ENCODE peak calls at places on chromosomes 1 and 21, in nine cellular contexts. One of them, this sample, is unnamed.

GRCh38 chr21:44956356-44957046 is 16.7 kb downstream of the SLX9 start:
- DNase-seq in fibroblast of lung: no peak
- DNase-seq in AG04450: no peak
- DNase-seq in psoas muscle: peak; percentile 14
- DNase-seq in body of pancreas: no peak
- DNase-seq in upper lobe of left lung: no peak
- DNase-seq in foreskin fibroblast: no peak
- DNase-seq in tibial nerve: no peak
- DNase-seq in neural progenitor cell: no peak
- DNase-seq in this sample: no peak

GRCh38 chr1:70963374-70963773 is 84.2 kb downstream of the PTGER3 start:
- DNase-seq in fibroblast of lung: no peak
- DNase-seq in AG04450: no peak
- DNase-seq in psoas muscle: no peak
- DNase-seq in body of pancreas: no peak
- DNase-seq in upper lobe of left lung: no peak
- DNase-seq in foreskin fibroblast: no peak
- DNase-seq in tibial nerve: no peak
- DNase-seq in neural progenitor cell: no peak
- DNase-seq in this sample: no peak

GRCh38 chr1:160282807-160283206 is 2.1 kb downstream of the PEX19 start:
- DNase-seq in fibroblast of lung: no peak
- DNase-seq in AG04450: no peak
- DNase-seq in psoas muscle: no peak
- DNase-seq in body of pancreas: no peak
- DNase-seq in upper lobe of left lung: no peak
- DNase-seq in foreskin fibroblast: no peak
- DNase-seq in tibial nerve: no peak
- DNase-seq in neural progenitor cell: peak; percentile 24
- DNase-seq in this sample: no peak

GRCh38 chr1:210104103-210104502 is 128.5 kb upstream of the SERTAD4 start:
- DNase-seq in fibroblast of lung: no peak
- DNase-seq in AG04450: no peak
- DNase-seq in psoas muscle: no peak
- DNase-seq in body of pancreas: peak; percentile 8
- DNase-seq in upper lobe of left lung: no peak
- DNase-seq in foreskin fibroblast: no peak
- DNase-seq in tibial nerve: no peak
- DNase-seq in neural progenitor cell: no peak
- DNase-seq in this sample: no peak

GRCh38 chr1:42176902-42177519 is 12.5 kb upstream of the GUCA2A start:
- DNase-seq in fibroblast of lung: peak; percentile 63
- DNase-seq in AG04450: no peak
- DNase-seq in psoas muscle: no peak
- DNase-seq in body of pancreas: peak; percentile 41
- DNase-seq in upper lobe of left lung: no peak
- DNase-seq in foreskin fibroblast: peak; percentile 26
- DNase-seq in tibial nerve: no peak
- DNase-seq in neural progenitor cell: peak; percentile 72
- DNase-seq in this sample: no peak

GRCh38 chr1:201988593-201988992 is 6.1 kb downstream of the RNPEP start:
- DNase-seq in fibroblast of lung: no peak
- DNase-seq in AG04450: no peak
- DNase-seq in psoas muscle: no peak
- DNase-seq in body of pancreas: no peak
- DNase-seq in upper lobe of left lung: no peak
- DNase-seq in foreskin fibroblast: no peak
- DNase-seq in tibial nerve: no peak
- DNase-seq in neural progenitor cell: no peak
- DNase-seq in this sample: no peak

GRCh38 chr1:39625009-39625408 is 14.4 kb downstream of the HEYL start:
- DNase-seq in fibroblast of lung: no peak
- DNase-seq in AG04450: no peak
- DNase-seq in psoas muscle: no peak
- DNase-seq in body of pancreas: no peak
- DNase-seq in upper lobe of left lung: no peak
- DNase-seq in foreskin fibroblast: no peak
- DNase-seq in tibial nerve: no peak
- DNase-seq in neural progenitor cell: no peak
- DNase-seq in this sample: no peak

GRCh38 chr21:14900058-14900457 is 164.7 kb downstream of the NRIP1 start:
- DNase-seq in fibroblast of lung: no peak
- DNase-seq in AG04450: no peak
- DNase-seq in psoas muscle: no peak
- DNase-seq in body of pancreas: no peak
- DNase-seq in upper lobe of left lung: no peak
- DNase-seq in foreskin fibroblast: no peak
- DNase-seq in tibial nerve: no peak
- DNase-seq in neural progenitor cell: no peak
- DNase-seq in this sample: no peak

GRCh38 chr1:23559985-23560755 is 869 bp upstream of the ID3 start:
- DNase-seq in fibroblast of lung: no peak
- DNase-seq in AG04450: no peak
- DNase-seq in psoas muscle: no peak
- DNase-seq in body of pancreas: no peak
- DNase-seq in upper lobe of left lung: no peak
- DNase-seq in foreskin fibroblast: peak; percentile 56
- DNase-seq in tibial nerve: no peak
- DNase-seq in neural progenitor cell: peak; percentile 58
- DNase-seq in this sample: no peak

GRCh38 chr1:58922302-58923089 is 138.6 kb upstream of the JUN start:
- DNase-seq in fibroblast of lung: peak; percentile 82
- DNase-seq in AG04450: no peak
- DNase-seq in psoas muscle: peak; percentile 37
- DNase-seq in body of pancreas: peak; percentile 76
- DNase-seq in upper lobe of left lung: peak; percentile 90
- DNase-seq in foreskin fibroblast: no peak
- DNase-seq in tibial nerve: peak; percentile 38
- DNase-seq in neural progenitor cell: no peak
- DNase-seq in this sample: no peak

GRCh38 chr1:158509471-158510161 is 37.6 kb downstream of the OR10R2 start:
- DNase-seq in fibroblast of lung: no peak
- DNase-seq in AG04450: no peak
- DNase-seq in psoas muscle: no peak
- DNase-seq in body of pancreas: no peak
- DNase-seq in upper lobe of left lung: no peak
- DNase-seq in foreskin fibroblast: no peak
- DNase-seq in tibial nerve: no peak
- DNase-seq in neural progenitor cell: peak; percentile 25
- DNase-seq in this sample: no peak

GRCh38 chr1:115412733-115413132 is 74.7 kb upstream of the NGF start:
- DNase-seq in fibroblast of lung: no peak
- DNase-seq in AG04450: no peak
- DNase-seq in psoas muscle: no peak
- DNase-seq in body of pancreas: no peak
- DNase-seq in upper lobe of left lung: no peak
- DNase-seq in foreskin fibroblast: no peak
- DNase-seq in tibial nerve: no peak
- DNase-seq in neural progenitor cell: no peak
- DNase-seq in this sample: no peak

GRCh38 chr1:209688746-209689234 is 13.6 kb downstream of the G0S2 start:
- DNase-seq in fibroblast of lung: peak; percentile 84
- DNase-seq in AG04450: peak; percentile 16
- DNase-seq in psoas muscle: no peak
- DNase-seq in body of pancreas: no peak
- DNase-seq in upper lobe of left lung: no peak
- DNase-seq in foreskin fibroblast: no peak
- DNase-seq in tibial nerve: no peak
- DNase-seq in neural progenitor cell: no peak
- DNase-seq in this sample: peak; percentile 7

GRCh38 chr1:166950156-166950555 is 25.2 kb downstream of the ILDR2 start:
- DNase-seq in fibroblast of lung: no peak
- DNase-seq in AG04450: no peak
- DNase-seq in psoas muscle: no peak
- DNase-seq in body of pancreas: no peak
- DNase-seq in upper lobe of left lung: no peak
- DNase-seq in foreskin fibroblast: no peak
- DNase-seq in tibial nerve: no peak
- DNase-seq in neural progenitor cell: peak; percentile 94
- DNase-seq in this sample: no peak

GRCh38 chr1:10401281-10401680 is 2.4 kb downstream of the PGD start:
- DNase-seq in fibroblast of lung: peak; percentile 32
- DNase-seq in AG04450: peak; percentile 32
- DNase-seq in psoas muscle: no peak
- DNase-seq in body of pancreas: no peak
- DNase-seq in upper lobe of left lung: no peak
- DNase-seq in foreskin fibroblast: peak; percentile 48
- DNase-seq in tibial nerve: no peak
- DNase-seq in neural progenitor cell: no peak
- DNase-seq in this sample: no peak

GRCh38 chr1:206050655-206051235 is 2.2 kb upstream of the RHEX start:
- DNase-seq in fibroblast of lung: no peak
- DNase-seq in AG04450: no peak
- DNase-seq in psoas muscle: no peak
- DNase-seq in body of pancreas: no peak
- DNase-seq in upper lobe of left lung: peak; percentile 60
- DNase-seq in foreskin fibroblast: no peak
- DNase-seq in tibial nerve: no peak
- DNase-seq in neural progenitor cell: no peak
- DNase-seq in this sample: no peak

GRCh38 chr1:9792156-9793042 is 31.4 kb downstream of the CLSTN1 start:
- DNase-seq in fibroblast of lung: peak; percentile 24
- DNase-seq in AG04450: no peak
- DNase-seq in psoas muscle: no peak
- DNase-seq in body of pancreas: peak; percentile 62
- DNase-seq in upper lobe of left lung: no peak
- DNase-seq in foreskin fibroblast: peak; percentile 18
- DNase-seq in tibial nerve: no peak
- DNase-seq in neural progenitor cell: no peak
- DNase-seq in this sample: no peak

GRCh38 chr21:42257091-42257760 is 38.3 kb downstream of the ABCG1 start:
- DNase-seq in fibroblast of lung: no peak
- DNase-seq in AG04450: no peak
- DNase-seq in psoas muscle: no peak
- DNase-seq in body of pancreas: no peak
- DNase-seq in upper lobe of left lung: no peak
- DNase-seq in foreskin fibroblast: no peak
- DNase-seq in tibial nerve: no peak
- DNase-seq in neural progenitor cell: no peak
- DNase-seq in this sample: no peak

GRCh38 chr21:30747159-30747558 is at the start of gene KRTAP21-2:
- DNase-seq in fibroblast of lung: no peak
- DNase-seq in AG04450: no peak
- DNase-seq in psoas muscle: no peak
- DNase-seq in body of pancreas: no peak
- DNase-seq in upper lobe of left lung: no peak
- DNase-seq in foreskin fibroblast: no peak
- DNase-seq in tibial nerve: no peak
- DNase-seq in neural progenitor cell: no peak
- DNase-seq in this sample: no peak

GRCh38 chr1:160605792-160606520 is 26.7 kb upstream of the CD84 start:
- DNase-seq in fibroblast of lung: no peak
- DNase-seq in AG04450: no peak
- DNase-seq in psoas muscle: no peak
- DNase-seq in body of pancreas: no peak
- DNase-seq in upper lobe of left lung: no peak
- DNase-seq in foreskin fibroblast: no peak
- DNase-seq in tibial nerve: no peak
- DNase-seq in neural progenitor cell: no peak
- DNase-seq in this sample: no peak

GRCh38 chr1:161200421-161200991 is 1.7 kb upstream of the ADAMTS4 start:
- DNase-seq in fibroblast of lung: no peak
- DNase-seq in AG04450: no peak
- DNase-seq in psoas muscle: no peak
- DNase-seq in body of pancreas: no peak
- DNase-seq in upper lobe of left lung: no peak
- DNase-seq in foreskin fibroblast: no peak
- DNase-seq in tibial nerve: no peak
- DNase-seq in neural progenitor cell: peak; percentile 42
- DNase-seq in this sample: no peak

GRCh38 chr21:42395302-42395701 is 550 bp downstream of the TMPRSS3 start:
- DNase-seq in fibroblast of lung: no peak
- DNase-seq in AG04450: no peak
- DNase-seq in psoas muscle: no peak
- DNase-seq in body of pancreas: no peak
- DNase-seq in upper lobe of left lung: no peak
- DNase-seq in foreskin fibroblast: no peak
- DNase-seq in tibial nerve: no peak
- DNase-seq in neural progenitor cell: no peak
- DNase-seq in this sample: no peak

GRCh38 chr1:230215049-230215448 is 148.0 kb downstream of the GALNT2 start:
- DNase-seq in fibroblast of lung: peak; percentile 76
- DNase-seq in AG04450: no peak
- DNase-seq in psoas muscle: peak; percentile 59
- DNase-seq in body of pancreas: peak; percentile 72
- DNase-seq in upper lobe of left lung: peak; percentile 73
- DNase-seq in foreskin fibroblast: peak; percentile 10
- DNase-seq in tibial nerve: peak; percentile 49
- DNase-seq in neural progenitor cell: peak; percentile 52
- DNase-seq in this sample: no peak

GRCh38 chr1:117128323-117129079 is 7.0 kb upstream of the TRIM45 start:
- DNase-seq in fibroblast of lung: peak; percentile 76
- DNase-seq in AG04450: no peak
- DNase-seq in psoas muscle: no peak
- DNase-seq in body of pancreas: no peak
- DNase-seq in upper lobe of left lung: no peak
- DNase-seq in foreskin fibroblast: no peak
- DNase-seq in tibial nerve: no peak
- DNase-seq in neural progenitor cell: peak; percentile 17
- DNase-seq in this sample: no peak
- TF ChIP-seq CTCF in fibroblast of lung: peak; percentile 51
- TF ChIP-seq CTCF in AG04450: peak; percentile 57
- TF ChIP-seq CTCF in psoas muscle: peak; percentile 58
- TF ChIP-seq CTCF in body of pancreas: peak; percentile 62
- TF ChIP-seq CTCF in upper lobe of left lung: peak; percentile 21
- TF ChIP-seq CTCF in foreskin fibroblast: peak; percentile 37
- TF ChIP-seq CTCF in tibial nerve: peak; percentile 48
- TF ChIP-seq CTCF in neural progenitor cell: peak; percentile 66
- TF ChIP-seq CTCF in this sample: peak; percentile 65

GRCh38 chr1:198663996-198664789 is 25.4 kb downstream of the PTPRC start:
- DNase-seq in fibroblast of lung: no peak
- DNase-seq in AG04450: no peak
- DNase-seq in psoas muscle: no peak
- DNase-seq in body of pancreas: no peak
- DNase-seq in upper lobe of left lung: no peak
- DNase-seq in foreskin fibroblast: no peak
- DNase-seq in tibial nerve: no peak
- DNase-seq in neural progenitor cell: no peak
- DNase-seq in this sample: no peak
- H3K4me3 ChIP-seq in fibroblast of lung: no peak overlapping the region
- H3K4me3 ChIP-seq in AG04450: no peak overlapping the region
- H3K4me3 ChIP-seq in psoas muscle: no peak overlapping the region
- H3K4me3 ChIP-seq in body of pancreas: no peak overlapping the region
- H3K4me3 ChIP-seq in upper lobe of left lung: no peak overlapping the region
- H3K4me3 ChIP-seq in foreskin fibroblast: no peak overlapping the region
- H3K4me3 ChIP-seq in tibial nerve: no peak overlapping the region
- H3K4me3 ChIP-seq in neural progenitor cell: no peak overlapping the region
- H3K4me3 ChIP-seq in this sample: no peak overlapping the region

GRCh38 chr1:34371829-34372532 is 195.3 kb downstream of the C1orf94 start:
- DNase-seq in fibroblast of lung: no peak
- DNase-seq in AG04450: no peak
- DNase-seq in psoas muscle: no peak
- DNase-seq in body of pancreas: no peak
- DNase-seq in upper lobe of left lung: no peak
- DNase-seq in foreskin fibroblast: no peak
- DNase-seq in tibial nerve: no peak
- DNase-seq in neural progenitor cell: no peak
- DNase-seq in this sample: no peak
- TF ChIP-seq CTCF in fibroblast of lung: no peak
- TF ChIP-seq CTCF in AG04450: no peak
- TF ChIP-seq CTCF in psoas muscle: no peak
- TF ChIP-seq CTCF in body of pancreas: no peak
- TF ChIP-seq CTCF in upper lobe of left lung: no peak
- TF ChIP-seq CTCF in foreskin fibroblast: no peak
- TF ChIP-seq CTCF in tibial nerve: no peak
- TF ChIP-seq CTCF in neural progenitor cell: no peak
- TF ChIP-seq CTCF in this sample: no peak

GRCh38 chr1:191831572-191831971 is 326.7 kb upstream of the RGS18 start:
- DNase-seq in fibroblast of lung: peak; percentile 15
- DNase-seq in AG04450: no peak
- DNase-seq in psoas muscle: no peak
- DNase-seq in body of pancreas: no peak
- DNase-seq in upper lobe of left lung: no peak
- DNase-seq in foreskin fibroblast: no peak
- DNase-seq in tibial nerve: no peak
- DNase-seq in neural progenitor cell: peak; percentile 41
- DNase-seq in this sample: no peak
- H3K4me3 ChIP-seq in fibroblast of lung: no peak overlapping the region
- H3K4me3 ChIP-seq in AG04450: no peak overlapping the region
- H3K4me3 ChIP-seq in psoas muscle: no peak overlapping the region
- H3K4me3 ChIP-seq in body of pancreas: no peak overlapping the region
- H3K4me3 ChIP-seq in upper lobe of left lung: no peak overlapping the region
- H3K4me3 ChIP-seq in foreskin fibroblast: no peak overlapping the region
- H3K4me3 ChIP-seq in tibial nerve: no peak overlapping the region
- H3K4me3 ChIP-seq in neural progenitor cell: no peak overlapping the region
- H3K4me3 ChIP-seq in this sample: no peak overlapping the region

This sample was measured in BJ.